ENCODE peak calls at places on chromosomes 4 and X, in ten cellular contexts. One of them, this sample, is unnamed.

GRCh38 chr4:171308661-171309060 is 504.5 kb upstream of the GALNTL6 start:
- DNase-seq in activated naive CD8-positive, alpha-beta T cell treated with anti-CD3 and anti-CD28 coated beads, Interleukin-2, amount 50 U/mL, for 16 hours: no peak
- DNase-seq in AG08396: no peak
- DNase-seq in transverse colon: no peak
- DNase-seq in germinal center: no peak
- DNase-seq in kidney glomerular epithelial cell: no peak
- DNase-seq in KG1: no peak
- DNase-seq in Peyer's patch: no peak
- DNase-seq in HT1080: no peak
- DNase-seq in neural crest cell: no peak
- DNase-seq in this sample: no peak

GRCh38 chr4:67762091-67762490 is 7.9 kb upstream of the GNRHR start:
- DNase-seq in activated naive CD8-positive, alpha-beta T cell treated with anti-CD3 and anti-CD28 coated beads, Interleukin-2, amount 50 U/mL, for 16 hours: no peak
- DNase-seq in AG08396: peak; percentile 19
- DNase-seq in transverse colon: no peak
- DNase-seq in germinal center: no peak
- DNase-seq in kidney glomerular epithelial cell: no peak
- DNase-seq in KG1: no peak
- DNase-seq in Peyer's patch: no peak
- DNase-seq in HT1080: peak; percentile 40
- DNase-seq in neural crest cell: no peak
- DNase-seq in this sample: no peak

GRCh38 chrX:145825896-145826295 is 8.3 kb downstream of the SLITRK2 start:
- DNase-seq in activated naive CD8-positive, alpha-beta T cell treated with anti-CD3 and anti-CD28 coated beads, Interleukin-2, amount 50 U/mL, for 16 hours: no peak
- DNase-seq in AG08396: no peak
- DNase-seq in transverse colon: no peak
- DNase-seq in germinal center: no peak
- DNase-seq in kidney glomerular epithelial cell: peak; percentile 16
- DNase-seq in KG1: peak; percentile 9
- DNase-seq in Peyer's patch: no peak
- DNase-seq in HT1080: no peak
- DNase-seq in neural crest cell: no peak
- DNase-seq in this sample: peak; percentile 42

GRCh38 chrX:43693602-43694406 is 37.7 kb downstream of the MAOA start:
- DNase-seq in activated naive CD8-positive, alpha-beta T cell treated with anti-CD3 and anti-CD28 coated beads, Interleukin-2, amount 50 U/mL, for 16 hours: no peak
- DNase-seq in AG08396: no peak
- DNase-seq in transverse colon: no peak
- DNase-seq in germinal center: no peak
- DNase-seq in kidney glomerular epithelial cell: no peak
- DNase-seq in KG1: no peak
- DNase-seq in Peyer's patch: no peak
- DNase-seq in HT1080: peak; percentile 11
- DNase-seq in neural crest cell: no peak
- DNase-seq in this sample: peak; percentile 62

GRCh38 chr4:72484991-72485390 is 84.0 kb downstream of the ADAMTS3 start:
- DNase-seq in activated naive CD8-positive, alpha-beta T cell treated with anti-CD3 and anti-CD28 coated beads, Interleukin-2, amount 50 U/mL, for 16 hours: no peak
- DNase-seq in AG08396: no peak
- DNase-seq in transverse colon: no peak
- DNase-seq in germinal center: no peak
- DNase-seq in kidney glomerular epithelial cell: no peak
- DNase-seq in KG1: no peak
- DNase-seq in Peyer's patch: no peak
- DNase-seq in HT1080: no peak
- DNase-seq in neural crest cell: no peak
- DNase-seq in this sample: no peak

GRCh38 chr4:88006956-88007303 is 505 bp upstream of the PKD2 start:
- DNase-seq in activated naive CD8-positive, alpha-beta T cell treated with anti-CD3 and anti-CD28 coated beads, Interleukin-2, amount 50 U/mL, for 16 hours: no peak
- DNase-seq in AG08396: no peak
- DNase-seq in transverse colon: no peak
- DNase-seq in germinal center: no peak
- DNase-seq in kidney glomerular epithelial cell: no peak
- DNase-seq in KG1: no peak
- DNase-seq in Peyer's patch: no peak
- DNase-seq in HT1080: no peak
- DNase-seq in neural crest cell: peak; percentile 12
- DNase-seq in this sample: no peak

GRCh38 chr4:174222266-174222872 is 61.1 kb downstream of the FBXO8 start:
- DNase-seq in activated naive CD8-positive, alpha-beta T cell treated with anti-CD3 and anti-CD28 coated beads, Interleukin-2, amount 50 U/mL, for 16 hours: no peak
- DNase-seq in AG08396: no peak
- DNase-seq in transverse colon: no peak
- DNase-seq in germinal center: no peak
- DNase-seq in kidney glomerular epithelial cell: peak; percentile 62
- DNase-seq in KG1: no peak
- DNase-seq in Peyer's patch: no peak
- DNase-seq in HT1080: peak; percentile 28
- DNase-seq in neural crest cell: no peak
- DNase-seq in this sample: peak; percentile 41

GRCh38 chr4:87005690-87006461 is 71.1 kb downstream of the AFF1 start:
- DNase-seq in activated naive CD8-positive, alpha-beta T cell treated with anti-CD3 and anti-CD28 coated beads, Interleukin-2, amount 50 U/mL, for 16 hours: no peak
- DNase-seq in AG08396: peak; percentile 26
- DNase-seq in transverse colon: peak; percentile 34
- DNase-seq in germinal center: no peak
- DNase-seq in kidney glomerular epithelial cell: no peak
- DNase-seq in KG1: no peak
- DNase-seq in Peyer's patch: peak; percentile 58
- DNase-seq in HT1080: peak; percentile 7
- DNase-seq in neural crest cell: peak; percentile 6
- DNase-seq in this sample: peak; percentile 58

GRCh38 chrX:64204701-64205440 is 637 bp downstream of the AMER1 start:
- DNase-seq in activated naive CD8-positive, alpha-beta T cell treated with anti-CD3 and anti-CD28 coated beads, Interleukin-2, amount 50 U/mL, for 16 hours: no peak
- DNase-seq in AG08396: peak; percentile 58
- DNase-seq in transverse colon: no peak
- DNase-seq in germinal center: peak; percentile 31
- DNase-seq in kidney glomerular epithelial cell: no peak
- DNase-seq in KG1: no peak
- DNase-seq in Peyer's patch: peak; percentile 48
- DNase-seq in HT1080: peak; percentile 10
- DNase-seq in neural crest cell: peak; percentile 6
- DNase-seq in this sample: peak; percentile 15

GRCh38 chr4:151408380-151408629 is 671 bp upstream of the FHIP1A start:
- DNase-seq in activated naive CD8-positive, alpha-beta T cell treated with anti-CD3 and anti-CD28 coated beads, Interleukin-2, amount 50 U/mL, for 16 hours: no peak
- DNase-seq in AG08396: no peak
- DNase-seq in transverse colon: no peak
- DNase-seq in germinal center: peak; percentile 12
- DNase-seq in kidney glomerular epithelial cell: no peak
- DNase-seq in KG1: no peak
- DNase-seq in Peyer's patch: no peak
- DNase-seq in HT1080: peak; percentile 8
- DNase-seq in neural crest cell: no peak
- DNase-seq in this sample: no peak

GRCh38 chr4:31701256-31701655 is 981.1 kb downstream of the PCDH7 start:
- DNase-seq in activated naive CD8-positive, alpha-beta T cell treated with anti-CD3 and anti-CD28 coated beads, Interleukin-2, amount 50 U/mL, for 16 hours: no peak
- DNase-seq in AG08396: no peak
- DNase-seq in transverse colon: no peak
- DNase-seq in germinal center: no peak
- DNase-seq in kidney glomerular epithelial cell: no peak
- DNase-seq in KG1: no peak
- DNase-seq in Peyer's patch: no peak
- DNase-seq in HT1080: no peak
- DNase-seq in neural crest cell: no peak
- DNase-seq in this sample: no peak

This sample was measured in HT-29.